ENCODE peak calls at places on chromosomes 7 and 10, in four cellular contexts. Z, N, M and X are unnamed samples.

GRCh38 chr10:4638116-4638515 is 187.9 kb upstream of the AKR1E2 start:
- DNase-seq in Z (no peak), N (no peak), M (no peak), X (no peak)

GRCh38 chr10:1064172-1064571 is 8.0 kb downstream of the WDR37 start:
- DNase-seq in Z (no peak), N (no peak), M (no peak), X (no peak)

GRCh38 chr7:155713382-155713781 is 68.9 kb downstream of the RBM33 start:
- DNase-seq in Z (no peak), N (no peak), M (no peak), X (no peak)

GRCh38 chr7:106480616-106481031 is 180.3 kb downstream of the CCDC71L start:
- DNase-seq in Z (no peak), N (no peak), M (peak; percentile 46), X (no peak)

GRCh38 chr10:75117996-75118395 is 6.5 kb downstream of the SAMD8 start:
- DNase-seq in Z (no peak), N (no peak), M (peak; percentile 44), X (no peak)

GRCh38 chr10:96665306-96665705 is 55.0 kb downstream of the PIK3AP1 start:
- DNase-seq in Z (no peak), N (no peak), M (no peak), X (no peak)

GRCh38 chr7:73896454-73896853 is 35.5 kb downstream of the TMEM270 start:
- DNase-seq in Z (no peak), N (no peak), M (no peak), X (no peak)

GRCh38 chr7:3805151-3805550 is 504.1 kb downstream of the SDK1 start:
- DNase-seq in Z (no peak), N (no peak), M (no peak), X (no peak)

GRCh38 chr7:99386584-99387238 is 12.2 kb downstream of the ARPC1B start:
- DNase-seq in Z (no peak), N (no peak), M (peak; percentile 59), X (peak; percentile 43)

GRCh38 chr10:7593068-7593467 is 73.7 kb downstream of the ITIH5 start:
- DNase-seq in Z (peak; percentile 87), N (no peak), M (peak; percentile 31), X (no peak)

GRCh38 chr7:44293561-44294324 is 31.7 kb downstream of the CAMK2B start:
- DNase-seq in Z (peak; percentile 7), N (no peak), M (no peak), X (peak; percentile 2)

GRCh38 chr10:96651998-96652431 is 65.2 kb upstream of the TM9SF3 start:
- DNase-seq in Z (no peak), N (no peak), M (no peak), X (no peak)

GRCh38 chr7:141320287-141320686 is 230.9 kb upstream of the AGK start:
- DNase-seq in Z (no peak), N (no peak), M (no peak), X (no peak)

GRCh38 chr10:3366043-3366442 is 193.5 kb upstream of the PITRM1 start:
- DNase-seq in Z (no peak), N (no peak), M (no peak), X (no peak)

GRCh38 chr10:87608756-87609155 is 50.9 kb upstream of the PAPSS2 start:
- DNase-seq in Z (no peak), N (no peak), M (peak; percentile 47), X (peak; percentile 21)

GRCh38 chr10:36256166-36256565 is 614.1 kb upstream of the FZD8 start:
- DNase-seq in Z (peak; percentile 38), N (no peak), M (peak; percentile 85), X (no peak)

GRCh38 chr7:73647725-73648592 is 19.7 kb upstream of the VPS37D start:
- DNase-seq in Z (no peak), N (no peak), M (no peak), X (peak; percentile 26)

GRCh38 chr10:7329219-7329618 is 81.6 kb downstream of the SFMBT2 start:
- DNase-seq in Z (no peak), N (no peak), M (no peak), X (no peak)

GRCh38 chr10:119769886-119770285 is 44.0 kb downstream of the INPP5F start:
- DNase-seq in Z (no peak), N (no peak), M (peak; percentile 56), X (no peak)

GRCh38 chr7:97752215-97752614 is 20.3 kb downstream of the TAC1 start:
- DNase-seq in Z (no peak), N (no peak), M (no peak), X (no peak)

GRCh38 chr7:39428221-39428620 is 138.0 kb upstream of the YAE1 start:
- DNase-seq in Z (no peak), N (no peak), M (peak; percentile 79), X (no peak)

GRCh38 chr7:129502708-129503685 is 666 bp downstream of the SMKR1 start:
- DNase-seq in Z (peak; percentile 28), N (peak; percentile 43), M (no peak), X (no peak)

GRCh38 chr10:78937800-78938694 is 130.7 kb upstream of the ZMIZ1 start:
- DNase-seq in Z (no peak), N (no peak), M (no peak), X (no peak)

GRCh38 chr10:3295501-3296005 is 123.0 kb upstream of the PITRM1 start:
- DNase-seq in Z (no peak), N (no peak), M (no peak), X (no peak)

GRCh38 chr10:132418520-132419416 is 21.8 kb downstream of the PWWP2B start:
- DNase-seq in Z (peak; percentile 75), N (no peak), M (peak; percentile 25), X (no peak)

GRCh38 chr7:45924283-45924682 is 3.2 kb upstream of the IGFBP3 start:
- DNase-seq in Z (no peak), N (no peak), M (peak; percentile 70), X (no peak)

GRCh38 chr7:22541789-22542188 is 41.8 kb upstream of the STEAP1B start:
- DNase-seq in Z (no peak), N (no peak), M (no peak), X (no peak)

GRCh38 chr7:107166702-107167426 is 1.9 kb upstream of the HBP1 start:
- DNase-seq in Z (no peak), N (no peak), M (peak; percentile 12), X (no peak)

GRCh38 chr7:70668606-70669358 is 463.2 kb upstream of the GALNT17 start:
- DNase-seq in Z (no peak), N (no peak), M (no peak), X (no peak)

GRCh38 chr10:91709394-91709798 is 76.5 kb upstream of the PPP1R3C start:
- DNase-seq in Z (no peak), N (no peak), M (peak; percentile 50), X (no peak)

GRCh38 chr7:123745437-123745836 is 3.4 kb downstream of the WASL start:
- DNase-seq in Z (no peak), N (no peak), M (no peak), X (no peak)
- H3K4me3 ChIP-seq in Z (no peak overlapping the region), N (no peak overlapping the region), M (peak overlapping the region; percentile 3), X (no peak overlapping the region)

GRCh38 chr7:130897515-130898419 is 163.8 kb upstream of the KLF14 start:
- DNase-seq in Z (no peak), N (no peak), M (no peak), X (peak; percentile 43)

GRCh38 chr7:130896898-130897514 is 163.0 kb upstream of the KLF14 start:
- DNase-seq in Z (peak; percentile 73), N (peak; percentile 74), M (peak; percentile 89), X (peak; percentile 83)

GRCh38 chr7:130900471-130901076 is 166.6 kb upstream of the KLF14 start:
- DNase-seq in Z (no peak), N (no peak), M (no peak), X (no peak)

GRCh38 chr7:130899638-130900401 is 165.8 kb upstream of the KLF14 start:
- DNase-seq in Z (no peak), N (no peak), M (no peak), X (no peak)

GRCh38 chr7:130899071-130899451 is 165.1 kb upstream of the KLF14 start:
- DNase-seq in Z (no peak), N (no peak), M (no peak), X (no peak)
- H3K4me1 ChIP-seq in Z (peaks cover 50% of the 10 kb centered on the region), N (peaks cover 25% of the 10 kb centered on the region), M (no peaks in the 10 kb centered on the region), X (peaks cover 8% of the 10 kb centered on the region)

GRCh38 chr10:11638055-11638698 is 26.7 kb upstream of the USP6NL start:
- DNase-seq in Z (no peak), N (no peak), M (no peak), X (no peak)

GRCh38 chr10:11642558-11642957 is 31.1 kb upstream of the USP6NL start:
- DNase-seq in Z (no peak), N (no peak), M (peak; percentile 34), X (no peak)

GRCh38 chr10:11643039-11643438 is 31.6 kb upstream of the USP6NL start:
- DNase-seq in Z (no peak), N (no peak), M (no peak), X (no peak)

GRCh38 chr10:11639346-11639745 is 27.9 kb upstream of the USP6NL start:
- DNase-seq in Z (no peak), N (no peak), M (no peak), X (no peak)

DNA sequence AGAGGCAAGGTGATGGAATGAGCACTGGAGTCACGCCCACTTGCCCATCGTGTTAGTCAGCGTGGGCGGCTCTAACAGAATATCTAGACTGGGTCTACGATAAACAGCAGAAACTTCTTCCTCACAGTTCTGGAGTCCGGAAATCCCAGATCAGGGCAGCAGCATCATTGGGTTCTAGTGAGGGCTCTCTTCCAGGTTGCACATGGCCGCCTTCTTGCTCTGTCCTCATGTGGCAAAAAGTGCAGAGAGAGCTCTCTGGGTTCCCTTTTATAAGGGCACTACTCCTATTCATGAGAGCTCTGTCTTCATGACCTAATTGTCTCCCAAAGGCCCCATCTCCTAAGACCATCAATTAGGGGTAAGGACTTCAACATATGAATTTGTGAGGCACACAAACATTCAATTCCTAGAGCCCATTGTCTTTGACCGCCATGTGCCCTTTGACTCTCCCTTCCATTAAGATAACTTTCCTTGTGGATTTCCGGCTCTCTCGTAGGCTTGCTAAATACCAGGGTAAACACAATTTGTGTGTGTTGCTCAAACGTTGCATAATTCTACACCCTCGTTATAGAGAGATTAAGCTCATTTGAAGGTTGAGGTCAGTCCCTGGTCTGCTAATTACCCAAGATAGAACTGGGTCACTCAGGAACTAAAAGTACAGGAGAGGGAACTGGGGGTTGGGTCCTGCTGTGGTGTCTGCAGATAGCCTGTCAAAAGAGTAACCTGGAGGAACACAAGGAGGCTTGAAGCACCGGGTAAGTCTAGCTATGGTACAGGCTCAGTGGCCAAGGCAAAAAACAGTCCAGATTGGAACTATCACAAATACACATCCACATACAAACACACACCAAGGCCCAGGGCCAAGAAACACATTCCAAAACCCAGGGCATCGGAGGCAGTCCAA is 28.7 kb upstream of the USP6NL start:
- DNase-seq in Z (no peak), N (peak; percentile 8), M (peak; percentile 55), X (no peak)
- H3K9me3 ChIP-seq in Z (no peaks in the 10 kb centered on the region), N (no peaks in the 10 kb centered on the region), M (no peaks in the 10 kb centered on the region), X (no peaks in the 10 kb centered on the region)

GRCh38 chr10:122494833-122495232 is 33.5 kb downstream of the HTRA1 start:
- DNase-seq in Z (no peak), N (no peak), M (peak; percentile 73), X (no peak)
- H3K4me3 ChIP-seq in Z (no peak overlapping the region), N (no peak overlapping the region), M (no peak overlapping the region), X (no peak overlapping the region)

GRCh38 chr10:129844191-129844590 is 119.9 kb downstream of the EBF3 start:
- DNase-seq in Z (no peak), N (no peak), M (no peak), X (no peak)
- H3K4me1 ChIP-seq in Z (no peaks in the 10 kb centered on the region), N (no peaks in the 10 kb centered on the region), M (peaks cover 4% of the 10 kb centered on the region), X (no peaks in the 10 kb centered on the region)